ENCODE peak calls at places on chromosomes 5 and 9, in six cellular contexts. Z is adrenal gland, T is NCI-H69, A is left lung, W is body of pancreas, G is activated T-cell treated with anti-CD3 and anti-CD28 coated beads for 24 hours. M is an unnamed sample.

GRCh38 chr9:126489604-126490593 is 123.8 kb upstream of the LMX1B start:
- DNase-seq in Z (no peak), T (peak; percentile 85), A (peak; percentile 78), W (no peak), G (no peak), M (no peak)

GRCh38 chr5:161535762-161536161 is 10.8 kb downstream of the GABRB2 start:
- DNase-seq in Z (no peak), T (no peak), A (no peak), W (no peak), G (no peak), M (no peak)

GRCh38 chr5:77419644-77420582 is 72.2 kb downstream of the WDR41 start:
- DNase-seq in Z (no peak), T (no peak), A (no peak), W (no peak), G (no peak), M (no peak)

GRCh38 chr9:14320272-14321245 is 6.6 kb upstream of the NFIB start:
- DNase-seq in Z (no peak), T (peak; percentile 77), A (no peak), W (no peak), G (no peak), M (peak; percentile 60)

GRCh38 chr5:173753307-173754168 is 134.6 kb upstream of the CPEB4 start:
- DNase-seq in Z (peak; percentile 87), T (peak; percentile 58), A (no peak), W (no peak), G (no peak), M (no peak)

GRCh38 chr5:134510970-134511795 is 14.3 kb upstream of the JADE2 start:
- DNase-seq in Z (no peak), T (peak; percentile 27), A (no peak), W (peak; percentile 70), G (peak; percentile 52), M (no peak)

GRCh38 chr5:1363581-1363980 is 18.7 kb upstream of the CLPTM1L start:
- DNase-seq in Z (no peak), T (no peak), A (peak; percentile 63), W (no peak), G (no peak), M (no peak)

GRCh38 chr5:88666761-88667186 is 216.2 kb downstream of the MEF2C start:
- DNase-seq in Z (no peak), T (peak; percentile 81), A (no peak), W (no peak), G (no peak), M (peak; percentile 48)

GRCh38 chr9:88523056-88523455 is 11.9 kb upstream of the NXNL2 start:
- DNase-seq in Z (no peak), T (no peak), A (no peak), W (no peak), G (no peak), M (no peak)

GRCh38 chr5:9149988-9150387 is 395.9 kb downstream of the SEMA5A start:
- DNase-seq in Z (no peak), T (no peak), A (no peak), W (no peak), G (no peak), M (no peak)